ENCODE peak calls at places on chromosome 11, in four cellular contexts. One of them, this sample, is unnamed.
A peak's percentile ranks its signal among the peaks of the same experiment; 100 is the strongest.

GRCh38 chr11:62646825-62647608 is 604 bp upstream of the GANAB start:
- DNase-seq in fibroblast of mammary gland: no peak
- DNase-seq in heart right ventricle: no peak
- DNase-seq in body of pancreas: peak; percentile 38
- DNase-seq in this sample: no peak

GRCh38 chr11:19935507-19935906 is 222.9 kb downstream of the NAV2 start:
- DNase-seq in fibroblast of mammary gland: peak; percentile 68
- DNase-seq in heart right ventricle: no peak
- DNase-seq in body of pancreas: no peak
- DNase-seq in this sample: no peak

GRCh38 chr11:113789675-113790320 is 10.2 kb downstream of the CLDN25 start:
- DNase-seq in fibroblast of mammary gland: no peak
- DNase-seq in heart right ventricle: no peak
- DNase-seq in body of pancreas: no peak
- DNase-seq in this sample: no peak

GRCh38 chr11:10579700-10580099 is 11.2 kb upstream of the LYVE1 start:
- DNase-seq in fibroblast of mammary gland: no peak
- DNase-seq in heart right ventricle: no peak
- DNase-seq in body of pancreas: no peak
- DNase-seq in this sample: no peak

GRCh38 chr11:127843483-127844396 is 743.6 kb downstream of the ETS1 start:
- DNase-seq in fibroblast of mammary gland: peak; percentile 63
- DNase-seq in heart right ventricle: peak; percentile 63
- DNase-seq in body of pancreas: peak; percentile 72
- DNase-seq in this sample: peak; percentile 80

GRCh38 chr11:75813622-75814039 is 1.4 kb upstream of the UVRAG start:
- DNase-seq in fibroblast of mammary gland: peak; percentile 36
- DNase-seq in heart right ventricle: no peak
- DNase-seq in body of pancreas: no peak
- DNase-seq in this sample: peak; percentile 40

GRCh38 chr11:97078443-97078842 is 688.6 kb downstream of the JRKL start:
- DNase-seq in fibroblast of mammary gland: no peak
- DNase-seq in heart right ventricle: no peak
- DNase-seq in body of pancreas: no peak
- DNase-seq in this sample: no peak

GRCh38 chr11:3914807-3915206 is 59.3 kb downstream of the STIM1 start:
- DNase-seq in fibroblast of mammary gland: peak; percentile 69
- DNase-seq in heart right ventricle: no peak
- DNase-seq in body of pancreas: no peak
- DNase-seq in this sample: no peak

DNA sequence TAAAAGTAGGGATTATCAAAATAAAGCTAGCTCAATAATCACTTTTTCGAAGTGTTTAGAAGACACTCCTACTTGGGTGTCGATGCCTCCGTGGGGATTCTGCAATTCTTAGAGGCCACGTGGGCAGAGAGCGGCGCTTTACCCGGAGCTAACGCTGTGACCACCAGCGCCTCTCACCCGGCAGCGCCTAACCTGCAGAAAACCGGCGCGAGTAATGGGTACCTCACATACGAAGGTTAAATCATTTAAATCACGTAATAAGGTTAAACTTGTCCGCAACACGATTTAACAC is 547 bp downstream of the TAF1D start:
- DNase-seq in fibroblast of mammary gland: peak; percentile 64
- DNase-seq in heart right ventricle: peak; percentile 44
- DNase-seq in body of pancreas: peak; percentile 55
- DNase-seq in this sample: peak; percentile 74
- TF ChIP-seq CTCF in fibroblast of mammary gland: no peak
- TF ChIP-seq CTCF in heart right ventricle: no peak
- TF ChIP-seq CTCF in body of pancreas: no peak
- TF ChIP-seq CTCF in this sample: no peak

GRCh38 chr11:44742470-44742869 is 15.7 kb downstream of the TSPAN18 start:
- DNase-seq in fibroblast of mammary gland: no peak
- DNase-seq in heart right ventricle: no peak
- DNase-seq in body of pancreas: no peak
- DNase-seq in this sample: no peak
- TF ChIP-seq CTCF in fibroblast of mammary gland: no peak
- TF ChIP-seq CTCF in heart right ventricle: no peak
- TF ChIP-seq CTCF in body of pancreas: no peak
- TF ChIP-seq CTCF in this sample: no peak

DNA sequence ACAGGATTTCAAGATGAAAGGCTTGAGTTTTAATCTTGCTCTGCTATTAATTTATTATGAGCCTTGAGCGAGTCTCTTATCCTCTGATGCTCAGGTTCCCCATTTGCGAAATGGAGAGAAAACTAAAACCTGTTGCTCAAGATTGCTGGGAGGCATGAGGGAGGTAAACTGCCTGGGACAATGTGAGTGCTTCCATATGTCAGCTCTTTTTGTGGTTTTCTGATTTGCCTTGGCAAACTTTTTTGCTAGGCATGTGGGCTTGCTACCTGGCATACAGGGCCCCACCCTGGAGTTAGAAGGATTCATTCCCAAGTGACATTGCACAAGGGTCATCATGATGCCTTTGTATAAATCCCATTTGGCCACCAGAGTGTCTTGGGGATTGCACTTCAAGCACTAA is 22.4 kb downstream of the TSPAN18 start:
- DNase-seq in fibroblast of mammary gland: no peak
- DNase-seq in heart right ventricle: no peak
- DNase-seq in body of pancreas: no peak
- DNase-seq in this sample: peak; percentile 53
- TF ChIP-seq CTCF in fibroblast of mammary gland: no peak
- TF ChIP-seq CTCF in heart right ventricle: no peak
- TF ChIP-seq CTCF in body of pancreas: no peak
- TF ChIP-seq CTCF in this sample: no peak

GRCh38 chr11:112355726-112356125 is 95.1 kb upstream of the PLET1 start:
- DNase-seq in fibroblast of mammary gland: peak; percentile 25
- DNase-seq in heart right ventricle: no peak
- DNase-seq in body of pancreas: no peak
- DNase-seq in this sample: peak; percentile 85
- TF ChIP-seq CTCF in fibroblast of mammary gland: peak; percentile 41
- TF ChIP-seq CTCF in heart right ventricle: peak; percentile 34
- TF ChIP-seq CTCF in body of pancreas: no peak
- TF ChIP-seq CTCF in this sample: no peak

DNA sequence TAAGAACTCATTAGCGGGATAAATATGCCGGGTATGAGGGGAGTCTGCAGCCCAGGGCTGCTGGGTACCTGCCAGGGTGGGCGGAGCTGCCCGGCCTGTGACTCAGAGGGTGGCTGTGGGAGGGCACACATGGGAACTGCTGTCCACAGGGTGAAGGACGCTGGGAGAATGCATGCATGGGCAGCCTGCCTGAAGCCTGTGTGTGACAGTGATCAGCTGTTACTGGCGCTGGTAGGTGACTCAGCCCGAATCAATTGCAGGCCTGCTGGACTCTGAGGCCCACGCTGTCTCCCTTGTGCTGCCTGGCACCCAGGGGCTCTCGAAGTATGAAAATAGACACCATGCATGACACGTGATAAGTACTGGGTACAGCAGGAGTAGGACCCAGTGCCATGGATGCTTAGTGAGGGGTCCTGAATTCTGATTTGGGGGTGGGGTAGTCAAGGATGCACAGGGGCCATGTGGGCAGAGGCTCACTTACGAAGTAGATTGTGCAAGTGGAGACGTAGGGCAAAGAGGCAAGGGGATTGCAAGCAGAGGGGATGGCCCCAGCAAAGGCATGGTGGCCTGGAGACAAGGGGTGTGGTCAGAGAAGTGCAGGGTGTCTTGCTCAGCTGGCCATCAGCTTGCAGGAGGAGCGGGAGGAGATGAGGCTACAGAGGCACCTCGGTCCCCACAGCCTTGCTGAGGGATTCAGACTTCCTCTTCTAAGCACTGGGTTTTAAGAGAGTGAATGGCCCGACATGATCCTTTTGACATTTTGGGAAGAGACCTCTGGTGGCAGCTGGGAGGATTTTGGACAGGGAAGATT is 36.5 kb downstream of the GRIK4 start:
- DNase-seq in fibroblast of mammary gland: peak; percentile 94
- DNase-seq in heart right ventricle: peak; percentile 89
- DNase-seq in body of pancreas: peak; percentile 94
- DNase-seq in this sample: peak; percentile 91
- TF ChIP-seq CTCF in fibroblast of mammary gland: peak; percentile 15
- TF ChIP-seq CTCF in heart right ventricle: no peak
- TF ChIP-seq CTCF in body of pancreas: no peak
- TF ChIP-seq CTCF in this sample: no peak

DNA sequence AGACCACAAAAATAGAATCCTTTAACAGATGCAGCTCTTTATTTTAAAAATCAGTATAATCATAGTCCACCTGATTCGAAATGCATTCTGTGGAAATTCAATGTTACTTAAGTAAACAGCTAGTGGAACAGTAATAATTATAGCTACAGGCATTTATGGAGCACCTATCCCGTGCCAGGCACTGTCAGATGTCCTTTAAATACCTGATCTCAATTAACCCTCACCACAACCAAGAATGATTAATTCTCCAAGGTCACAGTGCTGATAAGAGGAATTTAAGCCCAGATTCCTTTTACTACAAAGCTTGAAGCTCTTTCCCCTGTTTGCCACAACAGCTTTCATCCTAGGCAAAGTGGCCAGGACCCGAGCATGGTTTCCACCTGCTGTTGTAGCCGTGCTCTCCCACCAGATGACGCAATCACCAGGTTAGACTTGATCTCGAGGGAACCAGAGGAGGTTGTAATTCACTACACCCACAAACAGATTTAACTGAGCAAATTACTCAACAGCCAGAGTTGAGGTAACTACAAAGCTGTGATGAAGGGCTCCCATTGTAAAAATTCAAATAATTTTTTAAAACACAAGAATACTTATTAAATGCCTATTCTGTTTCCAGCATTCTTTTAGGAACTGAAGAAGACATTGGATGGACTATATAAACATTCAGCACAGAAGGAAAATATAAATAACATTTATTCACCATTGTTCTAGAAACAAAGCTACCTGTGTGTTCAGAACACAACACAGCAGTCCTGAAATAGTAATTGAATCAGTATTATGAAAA is 10.3 kb downstream of the PRDM10 start:
- DNase-seq in fibroblast of mammary gland: peak; percentile 47
- DNase-seq in heart right ventricle: no peak
- DNase-seq in body of pancreas: peak; percentile 80
- DNase-seq in this sample: peak; percentile 81
- TF ChIP-seq CTCF in fibroblast of mammary gland: no peak
- TF ChIP-seq CTCF in heart right ventricle: peak; percentile 22
- TF ChIP-seq CTCF in body of pancreas: peak; percentile 68
- TF ChIP-seq CTCF in this sample: peak; percentile 32

GRCh38 chr11:133835258-133836075 is 9.8 kb downstream of the SPATA19 start:
- DNase-seq in fibroblast of mammary gland: peak; percentile 63
- DNase-seq in heart right ventricle: peak; percentile 43
- DNase-seq in body of pancreas: peak; percentile 42
- DNase-seq in this sample: peak; percentile 70
- TF ChIP-seq CTCF in fibroblast of mammary gland: peak; percentile 52
- TF ChIP-seq CTCF in heart right ventricle: peak; percentile 46
- TF ChIP-seq CTCF in body of pancreas: peak; percentile 61
- TF ChIP-seq CTCF in this sample: peak; percentile 69

DNA sequence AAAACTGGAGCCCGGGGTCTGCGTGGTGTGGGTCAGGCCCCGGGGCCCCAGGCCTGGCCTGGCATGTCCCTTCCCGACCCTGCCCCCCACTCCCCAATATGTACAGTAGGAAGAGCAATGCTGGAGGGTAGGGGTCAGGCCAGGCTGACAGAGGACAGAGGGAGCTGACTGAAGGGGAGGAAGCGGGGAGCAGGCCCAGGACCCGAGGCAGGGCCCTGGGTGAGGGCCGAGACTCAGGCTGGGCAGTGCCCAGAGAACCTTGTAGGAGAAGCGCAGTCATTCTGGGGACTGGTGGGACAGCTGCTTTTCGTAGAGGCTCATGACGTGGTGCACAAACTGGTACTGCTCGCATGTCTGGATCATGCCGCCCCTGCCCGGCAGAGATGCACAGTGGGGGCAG is 2.7 kb upstream of the IGSF22 start:
- DNase-seq in fibroblast of mammary gland: no peak
- DNase-seq in heart right ventricle: no peak
- DNase-seq in body of pancreas: no peak
- DNase-seq in this sample: no peak
- TF ChIP-seq CTCF in fibroblast of mammary gland: no peak
- TF ChIP-seq CTCF in heart right ventricle: no peak
- TF ChIP-seq CTCF in body of pancreas: no peak
- TF ChIP-seq CTCF in this sample: no peak

DNA sequence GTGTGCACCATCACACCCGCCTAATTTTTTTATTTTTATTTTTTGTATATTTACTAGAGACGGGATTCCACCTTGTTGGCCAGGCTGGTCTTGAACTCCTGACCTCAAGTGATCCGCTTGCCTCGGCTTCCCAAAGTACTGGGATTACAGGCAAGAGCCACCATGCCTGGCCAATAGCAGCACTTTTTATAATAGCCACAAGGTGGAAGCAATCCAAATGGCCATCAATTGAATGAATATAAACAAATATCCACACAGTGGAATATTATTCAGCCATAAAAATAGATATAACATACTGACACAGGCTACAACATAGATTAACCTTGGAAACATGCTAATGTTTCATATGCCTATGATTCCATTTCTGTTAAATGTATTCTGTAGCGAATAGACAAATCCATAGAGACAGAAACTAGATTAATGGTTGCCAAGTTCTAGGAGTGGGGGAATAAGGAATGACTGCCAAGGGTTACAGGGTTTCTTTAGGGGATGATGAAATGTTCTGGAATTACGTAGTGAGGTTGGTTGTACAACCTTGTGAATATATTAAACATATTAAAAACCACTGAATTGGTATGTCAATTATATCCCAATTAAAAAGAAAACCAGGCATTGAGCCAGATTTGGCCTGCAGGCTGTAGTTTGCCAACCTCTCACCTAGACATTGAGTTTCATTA is 4.8 kb downstream of the VPS51 start:
- DNase-seq in fibroblast of mammary gland: peak; percentile 30
- DNase-seq in heart right ventricle: no peak
- DNase-seq in body of pancreas: no peak
- DNase-seq in this sample: no peak
- TF ChIP-seq CTCF in fibroblast of mammary gland: peak; percentile 6
- TF ChIP-seq CTCF in heart right ventricle: no peak
- TF ChIP-seq CTCF in body of pancreas: no peak
- TF ChIP-seq CTCF in this sample: peak; percentile 10

This sample was measured in MCF 10A.